ENCODE peak calls at places on chromosome 20, in five cellular contexts. One of them, this sample, is unnamed.

GRCh38 chr20:10793741-10794140 is 119.9 kb upstream of the JAG1 start:
- DNase-seq in stimulated activated CD8-positive, alpha-beta memory T cell treated with anti-CD3 and anti-CD28 coated beads, Interleukin-15, amount 100 ng/mL, for 24 hours: no peak
- DNase-seq in NCI-H1417: peak
- DNase-seq in CD8-positive, alpha-beta T cell: no peak
- DNase-seq in NCI-H226: no peak
- DNase-seq in this sample: no peak

GRCh38 chr20:63588641-63589041 is 14.6 kb upstream of the HELZ2 start:
- DNase-seq in stimulated activated CD8-positive, alpha-beta memory T cell treated with anti-CD3 and anti-CD28 coated beads, Interleukin-15, amount 100 ng/mL, for 24 hours: no peak
- DNase-seq in NCI-H1417: no peak
- DNase-seq in CD8-positive, alpha-beta T cell: no peak
- DNase-seq in NCI-H226: no peak
- DNase-seq in this sample: no peak

GRCh38 chr20:48825551-48825885 is 2.3 kb downstream of the PREX1 start:
- DNase-seq in stimulated activated CD8-positive, alpha-beta memory T cell treated with anti-CD3 and anti-CD28 coated beads, Interleukin-15, amount 100 ng/mL, for 24 hours: no peak
- DNase-seq in NCI-H1417: no peak
- DNase-seq in CD8-positive, alpha-beta T cell: no peak
- DNase-seq in NCI-H226: no peak
- DNase-seq in this sample: peak

GRCh38 chr20:44683263-44684046 is 31.7 kb upstream of the CCN5 start:
- DNase-seq in stimulated activated CD8-positive, alpha-beta memory T cell treated with anti-CD3 and anti-CD28 coated beads, Interleukin-15, amount 100 ng/mL, for 24 hours: peak
- DNase-seq in NCI-H1417: peak
- DNase-seq in CD8-positive, alpha-beta T cell: peak
- DNase-seq in NCI-H226: peak
- DNase-seq in this sample: peak

GRCh38 chr20:2756056-2756611 is 44.3 kb downstream of the CPXM1 start:
- DNase-seq in stimulated activated CD8-positive, alpha-beta memory T cell treated with anti-CD3 and anti-CD28 coated beads, Interleukin-15, amount 100 ng/mL, for 24 hours: no peak
- DNase-seq in NCI-H1417: no peak
- DNase-seq in CD8-positive, alpha-beta T cell: no peak
- DNase-seq in NCI-H226: no peak
- DNase-seq in this sample: no peak

GRCh38 chr20:63064745-63065711 is 58.3 kb upstream of the BHLHE23 start:
- DNase-seq in stimulated activated CD8-positive, alpha-beta memory T cell treated with anti-CD3 and anti-CD28 coated beads, Interleukin-15, amount 100 ng/mL, for 24 hours: no peak
- DNase-seq in NCI-H1417: no peak
- DNase-seq in CD8-positive, alpha-beta T cell: no peak
- DNase-seq in NCI-H226: no peak
- DNase-seq in this sample: no peak

GRCh38 chr20:45833883-45834796 is 541 bp downstream of the SNX21 start:
- DNase-seq in stimulated activated CD8-positive, alpha-beta memory T cell treated with anti-CD3 and anti-CD28 coated beads, Interleukin-15, amount 100 ng/mL, for 24 hours: peak
- DNase-seq in NCI-H1417: peak
- DNase-seq in CD8-positive, alpha-beta T cell: peak
- DNase-seq in NCI-H226: peak
- DNase-seq in this sample: peak

GRCh38 chr20:818001-818664 is 15.4 kb upstream of the FAM110A start:
- DNase-seq in stimulated activated CD8-positive, alpha-beta memory T cell treated with anti-CD3 and anti-CD28 coated beads, Interleukin-15, amount 100 ng/mL, for 24 hours: no peak
- DNase-seq in NCI-H1417: no peak
- DNase-seq in CD8-positive, alpha-beta T cell: no peak
- DNase-seq in NCI-H226: no peak
- DNase-seq in this sample: no peak

GRCh38 chr20:3190681-3191111 is 13.8 kb downstream of the DDRGK1 start:
- DNase-seq in stimulated activated CD8-positive, alpha-beta memory T cell treated with anti-CD3 and anti-CD28 coated beads, Interleukin-15, amount 100 ng/mL, for 24 hours: no peak
- DNase-seq in NCI-H1417: no peak
- DNase-seq in CD8-positive, alpha-beta T cell: no peak
- DNase-seq in NCI-H226: no peak
- DNase-seq in this sample: no peak

GRCh38 chr20:31842471-31843157 is 2.8 kb downstream of the FOXS1 start:
- DNase-seq in stimulated activated CD8-positive, alpha-beta memory T cell treated with anti-CD3 and anti-CD28 coated beads, Interleukin-15, amount 100 ng/mL, for 24 hours: no peak
- DNase-seq in NCI-H1417: no peak
- DNase-seq in CD8-positive, alpha-beta T cell: no peak
- DNase-seq in NCI-H226: peak
- DNase-seq in this sample: no peak

GRCh38 chr20:46551508-46552280 is 1.2 kb upstream of the OCSTAMP start:
- DNase-seq in stimulated activated CD8-positive, alpha-beta memory T cell treated with anti-CD3 and anti-CD28 coated beads, Interleukin-15, amount 100 ng/mL, for 24 hours: no peak
- DNase-seq in NCI-H1417: no peak
- DNase-seq in CD8-positive, alpha-beta T cell: no peak
- DNase-seq in NCI-H226: no peak
- DNase-seq in this sample: no peak

GRCh38 chr20:5316188-5317158 is at the start of gene PROKR2:
- DNase-seq in stimulated activated CD8-positive, alpha-beta memory T cell treated with anti-CD3 and anti-CD28 coated beads, Interleukin-15, amount 100 ng/mL, for 24 hours: no peak
- DNase-seq in NCI-H1417: peak
- DNase-seq in CD8-positive, alpha-beta T cell: no peak
- DNase-seq in NCI-H226: no peak
- DNase-seq in this sample: no peak

GRCh38 chr20:59123677-59124060 is 40.0 kb upstream of the ZNF831 start:
- DNase-seq in stimulated activated CD8-positive, alpha-beta memory T cell treated with anti-CD3 and anti-CD28 coated beads, Interleukin-15, amount 100 ng/mL, for 24 hours: no peak
- DNase-seq in NCI-H1417: no peak
- DNase-seq in CD8-positive, alpha-beta T cell: no peak
- DNase-seq in NCI-H226: no peak
- DNase-seq in this sample: no peak

GRCh38 chr20:61743606-61744005 is 322.1 kb downstream of the TAF4 start:
- DNase-seq in stimulated activated CD8-positive, alpha-beta memory T cell treated with anti-CD3 and anti-CD28 coated beads, Interleukin-15, amount 100 ng/mL, for 24 hours: no peak
- DNase-seq in NCI-H1417: no peak
- DNase-seq in CD8-positive, alpha-beta T cell: no peak
- DNase-seq in NCI-H226: no peak
- DNase-seq in this sample: no peak

GRCh38 chr20:59809630-59810375 is 123.6 kb downstream of the SYCP2 start:
- DNase-seq in stimulated activated CD8-positive, alpha-beta memory T cell treated with anti-CD3 and anti-CD28 coated beads, Interleukin-15, amount 100 ng/mL, for 24 hours: no peak
- DNase-seq in NCI-H1417: no peak
- DNase-seq in CD8-positive, alpha-beta T cell: no peak
- DNase-seq in NCI-H226: no peak
- DNase-seq in this sample: no peak

GRCh38 chr20:44271915-44272663 is 25.0 kb downstream of the GDAP1L1 start:
- DNase-seq in stimulated activated CD8-positive, alpha-beta memory T cell treated with anti-CD3 and anti-CD28 coated beads, Interleukin-15, amount 100 ng/mL, for 24 hours: no peak
- DNase-seq in NCI-H1417: peak
- DNase-seq in CD8-positive, alpha-beta T cell: no peak
- DNase-seq in NCI-H226: no peak
- DNase-seq in this sample: no peak

GRCh38 chr20:3248993-3249347 is 10.0 kb upstream of the SLC4A11 start:
- DNase-seq in stimulated activated CD8-positive, alpha-beta memory T cell treated with anti-CD3 and anti-CD28 coated beads, Interleukin-15, amount 100 ng/mL, for 24 hours: no peak
- DNase-seq in NCI-H1417: no peak
- DNase-seq in CD8-positive, alpha-beta T cell: no peak
- DNase-seq in NCI-H226: no peak
- DNase-seq in this sample: no peak

GRCh38 chr20:36310215-36310981 is 4.3 kb downstream of the DLGAP4 start:
- DNase-seq in stimulated activated CD8-positive, alpha-beta memory T cell treated with anti-CD3 and anti-CD28 coated beads, Interleukin-15, amount 100 ng/mL, for 24 hours: no peak
- DNase-seq in NCI-H1417: no peak
- DNase-seq in CD8-positive, alpha-beta T cell: no peak
- DNase-seq in NCI-H226: no peak
- DNase-seq in this sample: no peak

GRCh38 chr20:16749573-16749972 is 1.4 kb downstream of the OTOR start:
- DNase-seq in stimulated activated CD8-positive, alpha-beta memory T cell treated with anti-CD3 and anti-CD28 coated beads, Interleukin-15, amount 100 ng/mL, for 24 hours: no peak
- DNase-seq in NCI-H1417: no peak
- DNase-seq in CD8-positive, alpha-beta T cell: no peak
- DNase-seq in NCI-H226: no peak
- DNase-seq in this sample: no peak

GRCh38 chr20:63543131-63543530 is 4.4 kb downstream of the SRMS start:
- DNase-seq in stimulated activated CD8-positive, alpha-beta memory T cell treated with anti-CD3 and anti-CD28 coated beads, Interleukin-15, amount 100 ng/mL, for 24 hours: no peak
- DNase-seq in NCI-H1417: no peak
- DNase-seq in CD8-positive, alpha-beta T cell: no peak
- DNase-seq in NCI-H226: no peak
- DNase-seq in this sample: no peak

GRCh38 chr20:2146080-2146867 is 44.6 kb downstream of the STK35 start:
- DNase-seq in stimulated activated CD8-positive, alpha-beta memory T cell treated with anti-CD3 and anti-CD28 coated beads, Interleukin-15, amount 100 ng/mL, for 24 hours: no peak
- DNase-seq in NCI-H1417: no peak
- DNase-seq in CD8-positive, alpha-beta T cell: no peak
- DNase-seq in NCI-H226: no peak
- DNase-seq in this sample: no peak

GRCh38 chr20:50394569-50394968 is 115.6 kb upstream of the PTPN1 start:
- DNase-seq in stimulated activated CD8-positive, alpha-beta memory T cell treated with anti-CD3 and anti-CD28 coated beads, Interleukin-15, amount 100 ng/mL, for 24 hours: no peak
- DNase-seq in NCI-H1417: no peak
- DNase-seq in CD8-positive, alpha-beta T cell: no peak
- DNase-seq in NCI-H226: no peak
- DNase-seq in this sample: no peak

GRCh38 chr20:32343438-32343837 is 14.7 kb upstream of the ASXL1 start:
- DNase-seq in stimulated activated CD8-positive, alpha-beta memory T cell treated with anti-CD3 and anti-CD28 coated beads, Interleukin-15, amount 100 ng/mL, for 24 hours: no peak
- DNase-seq in NCI-H1417: no peak
- DNase-seq in CD8-positive, alpha-beta T cell: no peak
- DNase-seq in NCI-H226: peak
- DNase-seq in this sample: no peak

GRCh38 chr20:48541581-48542071 is 286.2 kb downstream of the PREX1 start:
- DNase-seq in stimulated activated CD8-positive, alpha-beta memory T cell treated with anti-CD3 and anti-CD28 coated beads, Interleukin-15, amount 100 ng/mL, for 24 hours: no peak
- DNase-seq in NCI-H1417: no peak
- DNase-seq in CD8-positive, alpha-beta T cell: no peak
- DNase-seq in NCI-H226: no peak
- DNase-seq in this sample: no peak

GRCh38 chr20:10225439-10226080 is 6.9 kb downstream of the SNAP25 start:
- DNase-seq in stimulated activated CD8-positive, alpha-beta memory T cell treated with anti-CD3 and anti-CD28 coated beads, Interleukin-15, amount 100 ng/mL, for 24 hours: no peak
- DNase-seq in NCI-H1417: no peak
- DNase-seq in CD8-positive, alpha-beta T cell: no peak
- DNase-seq in NCI-H226: no peak
- DNase-seq in this sample: no peak

GRCh38 chr20:53643031-53643832 is 49.6 kb upstream of the ZNF217 start:
- DNase-seq in stimulated activated CD8-positive, alpha-beta memory T cell treated with anti-CD3 and anti-CD28 coated beads, Interleukin-15, amount 100 ng/mL, for 24 hours: no peak
- DNase-seq in NCI-H1417: no peak
- DNase-seq in CD8-positive, alpha-beta T cell: peak
- DNase-seq in NCI-H226: peak
- DNase-seq in this sample: no peak

GRCh38 chr20:63073738-63074065 is 66.9 kb upstream of the BHLHE23 start:
- DNase-seq in stimulated activated CD8-positive, alpha-beta memory T cell treated with anti-CD3 and anti-CD28 coated beads, Interleukin-15, amount 100 ng/mL, for 24 hours: no peak
- DNase-seq in NCI-H1417: no peak
- DNase-seq in CD8-positive, alpha-beta T cell: no peak
- DNase-seq in NCI-H226: no peak
- DNase-seq in this sample: no peak

GRCh38 chr20:58847483-58847882 is 3.2 kb downstream of the GNAS-AS1 start:
- DNase-seq in stimulated activated CD8-positive, alpha-beta memory T cell treated with anti-CD3 and anti-CD28 coated beads, Interleukin-15, amount 100 ng/mL, for 24 hours: no peak
- DNase-seq in NCI-H1417: no peak
- DNase-seq in CD8-positive, alpha-beta T cell: no peak
- DNase-seq in NCI-H226: no peak
- DNase-seq in this sample: no peak

GRCh38 chr20:13259921-13260320 is 38.8 kb downstream of the ISM1 start:
- DNase-seq in stimulated activated CD8-positive, alpha-beta memory T cell treated with anti-CD3 and anti-CD28 coated beads, Interleukin-15, amount 100 ng/mL, for 24 hours: no peak
- DNase-seq in NCI-H1417: peak
- DNase-seq in CD8-positive, alpha-beta T cell: no peak
- DNase-seq in NCI-H226: no peak
- DNase-seq in this sample: no peak

GRCh38 chr20:62156592-62157386 is 13.2 kb downstream of the SS18L1 start:
- DNase-seq in stimulated activated CD8-positive, alpha-beta memory T cell treated with anti-CD3 and anti-CD28 coated beads, Interleukin-15, amount 100 ng/mL, for 24 hours: peak
- DNase-seq in NCI-H1417: no peak
- DNase-seq in CD8-positive, alpha-beta T cell: peak
- DNase-seq in NCI-H226: no peak
- DNase-seq in this sample: peak

GRCh38 chr20:709864-710761 is 34.5 kb upstream of the SCRT2 start:
- DNase-seq in stimulated activated CD8-positive, alpha-beta memory T cell treated with anti-CD3 and anti-CD28 coated beads, Interleukin-15, amount 100 ng/mL, for 24 hours: no peak
- DNase-seq in NCI-H1417: no peak
- DNase-seq in CD8-positive, alpha-beta T cell: no peak
- DNase-seq in NCI-H226: no peak
- DNase-seq in this sample: no peak

GRCh38 chr20:59560588-59561227 is 43.6 kb upstream of the PHACTR3 start:
- DNase-seq in stimulated activated CD8-positive, alpha-beta memory T cell treated with anti-CD3 and anti-CD28 coated beads, Interleukin-15, amount 100 ng/mL, for 24 hours: no peak
- DNase-seq in NCI-H1417: no peak
- DNase-seq in CD8-positive, alpha-beta T cell: no peak
- DNase-seq in NCI-H226: no peak
- DNase-seq in this sample: peak

GRCh38 chr20:34458631-34459030 is 57.6 kb upstream of the DYNLRB1 start:
- DNase-seq in stimulated activated CD8-positive, alpha-beta memory T cell treated with anti-CD3 and anti-CD28 coated beads, Interleukin-15, amount 100 ng/mL, for 24 hours: no peak
- DNase-seq in NCI-H1417: no peak
- DNase-seq in CD8-positive, alpha-beta T cell: no peak
- DNase-seq in NCI-H226: no peak
- DNase-seq in this sample: no peak

This sample was measured in midbrain.